ENCODE peak calls at places on chromosomes 6 and 20, in four cellular contexts. One of them, this sample, is unnamed.

GRCh38 chr6:95230071-95230740 is 347.1 kb upstream of the MANEA start:
- DNase-seq in foreskin fibroblast: no peak
- DNase-seq in CD8-positive, alpha-beta memory T cell: no peak
- DNase-seq in fibroblast of lung: peak
- DNase-seq in this sample: no peak

GRCh38 chr20:38165089-38165965 is at the start of gene TGM2:
- DNase-seq in fibroblast of lung: peak
- DNase-seq in CD8-positive, alpha-beta memory T cell: peak
- DNase-seq in foreskin fibroblast: peak
- DNase-seq in this sample: peak

GRCh38 chr20:58598271-58599015 is 52.6 kb upstream of the STX16 start:
- DNase-seq in CD8-positive, alpha-beta memory T cell: no peak
- DNase-seq in foreskin fibroblast: peak
- DNase-seq in fibroblast of lung: peak
- DNase-seq in this sample: no peak

GRCh38 chr6:18835976-18836375 is 448.8 kb downstream of the RNF144B start:
- DNase-seq in CD8-positive, alpha-beta memory T cell: no peak
- DNase-seq in foreskin fibroblast: no peak
- DNase-seq in fibroblast of lung: no peak
- DNase-seq in this sample: no peak

GRCh38 chr6:126312013-126312665 is 27.8 kb upstream of the CENPW start:
- DNase-seq in foreskin fibroblast: peak
- DNase-seq in fibroblast of lung: no peak
- DNase-seq in CD8-positive, alpha-beta memory T cell: no peak
- DNase-seq in this sample: no peak

GRCh38 chr6:138088307-138088744 is 18.9 kb downstream of the PERP start:
- DNase-seq in fibroblast of lung: peak
- DNase-seq in CD8-positive, alpha-beta memory T cell: no peak
- DNase-seq in foreskin fibroblast: peak
- DNase-seq in this sample: peak

GRCh38 chr20:56442381-56443365 is 25.8 kb upstream of the RTF2 start:
- DNase-seq in CD8-positive, alpha-beta memory T cell: peak
- DNase-seq in fibroblast of lung: no peak
- DNase-seq in foreskin fibroblast: no peak
- DNase-seq in this sample: no peak

GRCh38 chr6:6717953-6718352 is 129.4 kb downstream of the LY86 start:
- DNase-seq in fibroblast of lung: peak
- DNase-seq in CD8-positive, alpha-beta memory T cell: no peak
- DNase-seq in foreskin fibroblast: no peak
- DNase-seq in this sample: no peak

GRCh38 chr6:112253842-112254816 is at the start of gene LAMA4:
- DNase-seq in foreskin fibroblast: peak
- DNase-seq in fibroblast of lung: peak
- DNase-seq in CD8-positive, alpha-beta memory T cell: no peak
- DNase-seq in this sample: peak

GRCh38 chr6:112579601-112580000 is 232.5 kb downstream of the RFPL4B start:
- DNase-seq in fibroblast of lung: peak
- DNase-seq in foreskin fibroblast: peak
- DNase-seq in CD8-positive, alpha-beta memory T cell: no peak
- DNase-seq in this sample: no peak

GRCh38 chr6:32885698-32886286 is 31.8 kb downstream of the PSMB9 start:
- DNase-seq in fibroblast of lung: peak
- DNase-seq in CD8-positive, alpha-beta memory T cell: peak
- DNase-seq in foreskin fibroblast: peak
- DNase-seq in this sample: no peak

GRCh38 chr20:47181056-47181862 is 175.2 kb downstream of the ZMYND8 start:
- DNase-seq in CD8-positive, alpha-beta memory T cell: no peak
- DNase-seq in foreskin fibroblast: peak
- DNase-seq in fibroblast of lung: peak
- DNase-seq in this sample: peak

GRCh38 chr6:144219056-144219685 is 66.0 kb upstream of the UTRN start:
- DNase-seq in CD8-positive, alpha-beta memory T cell: peak
- DNase-seq in fibroblast of lung: peak
- DNase-seq in foreskin fibroblast: peak
- DNase-seq in this sample: no peak

GRCh38 chr6:111471958-111472357 is 11.1 kb downstream of the REV3L start:
- DNase-seq in CD8-positive, alpha-beta memory T cell: no peak
- DNase-seq in foreskin fibroblast: no peak
- DNase-seq in fibroblast of lung: no peak
- DNase-seq in this sample: no peak

GRCh38 chr6:148249160-148249559 is 93.5 kb upstream of the SASH1 start:
- DNase-seq in foreskin fibroblast: no peak
- DNase-seq in fibroblast of lung: no peak
- DNase-seq in CD8-positive, alpha-beta memory T cell: no peak
- DNase-seq in this sample: no peak

GRCh38 chr6:24536466-24536865 is 41.7 kb downstream of the ALDH5A1 start:
- DNase-seq in CD8-positive, alpha-beta memory T cell: no peak
- DNase-seq in fibroblast of lung: no peak
- DNase-seq in foreskin fibroblast: no peak
- DNase-seq in this sample: no peak

GRCh38 chr20:7155282-7155681 is 387.8 kb downstream of the BMP2 start:
- DNase-seq in CD8-positive, alpha-beta memory T cell: no peak
- DNase-seq in foreskin fibroblast: no peak
- DNase-seq in fibroblast of lung: no peak
- DNase-seq in this sample: no peak

GRCh38 chr6:156618600-156619205 is 158.5 kb upstream of the ARID1B start:
- DNase-seq in foreskin fibroblast: no peak
- DNase-seq in CD8-positive, alpha-beta memory T cell: no peak
- DNase-seq in fibroblast of lung: peak
- DNase-seq in this sample: no peak

GRCh38 chr6:41591859-41592502 is 45.8 kb downstream of the FOXP4 start:
- DNase-seq in foreskin fibroblast: peak
- DNase-seq in CD8-positive, alpha-beta memory T cell: peak
- DNase-seq in fibroblast of lung: peak
- DNase-seq in this sample: peak

GRCh38 chr20:38216736-38217595 is 43.6 kb downstream of the KIAA1755 start:
- DNase-seq in fibroblast of lung: no peak
- DNase-seq in foreskin fibroblast: no peak
- DNase-seq in CD8-positive, alpha-beta memory T cell: no peak
- DNase-seq in this sample: no peak

GRCh38 chr6:42555477-42556457 is 8.1 kb upstream of the UBR2 start:
- DNase-seq in fibroblast of lung: no peak
- DNase-seq in CD8-positive, alpha-beta memory T cell: peak
- DNase-seq in foreskin fibroblast: peak
- DNase-seq in this sample: no peak

GRCh38 chr20:40963505-40963845 is 65.1 kb upstream of the TOP1 start:
- DNase-seq in foreskin fibroblast: no peak
- DNase-seq in CD8-positive, alpha-beta memory T cell: no peak
- DNase-seq in fibroblast of lung: no peak
- DNase-seq in this sample: no peak

GRCh38 chr6:2877057-2877882 is 25.8 kb downstream of the SERPINB9 start:
- DNase-seq in foreskin fibroblast: peak
- DNase-seq in CD8-positive, alpha-beta memory T cell: no peak
- DNase-seq in fibroblast of lung: peak
- DNase-seq in this sample: peak
- H3K4me3 ChIP-seq in foreskin fibroblast: no peak
- H3K4me3 ChIP-seq in CD8-positive, alpha-beta memory T cell: peak
- H3K4me3 ChIP-seq in fibroblast of lung: no peak
- H3K4me3 ChIP-seq in this sample: peak

GRCh38 chr6:14743465-14744211 is 502.2 kb upstream of the JARID2 start:
- DNase-seq in CD8-positive, alpha-beta memory T cell: no peak
- DNase-seq in foreskin fibroblast: peak
- DNase-seq in fibroblast of lung: peak
- DNase-seq in this sample: peak

GRCh38 chr6:14742680-14743079 is 503.2 kb upstream of the JARID2 start:
- DNase-seq in CD8-positive, alpha-beta memory T cell: no peak
- DNase-seq in fibroblast of lung: no peak
- DNase-seq in foreskin fibroblast: no peak
- DNase-seq in this sample: no peak

GRCh38 chr6:14744212-14744556 is 501.7 kb upstream of the JARID2 start:
- DNase-seq in fibroblast of lung: no peak
- DNase-seq in CD8-positive, alpha-beta memory T cell: no peak
- DNase-seq in foreskin fibroblast: no peak
- DNase-seq in this sample: no peak

GRCh38 chr6:14742171-14742570 is 503.7 kb upstream of the JARID2 start:
- DNase-seq in fibroblast of lung: no peak
- DNase-seq in foreskin fibroblast: no peak
- DNase-seq in CD8-positive, alpha-beta memory T cell: no peak
- DNase-seq in this sample: no peak

GRCh38 chr6:14743126-14743464 is 502.8 kb upstream of the JARID2 start:
- DNase-seq in CD8-positive, alpha-beta memory T cell: no peak
- DNase-seq in foreskin fibroblast: no peak
- DNase-seq in fibroblast of lung: no peak
- DNase-seq in this sample: no peak
- H3K4me3 ChIP-seq in CD8-positive, alpha-beta memory T cell: no peak
- H3K4me3 ChIP-seq in foreskin fibroblast: no peak
- H3K4me3 ChIP-seq in fibroblast of lung: no peak
- H3K4me3 ChIP-seq in this sample: no peak

GRCh38 chr6:160347259-160348208 is 644 bp upstream of the SLC22A3 start:
- DNase-seq in fibroblast of lung: no peak
- DNase-seq in foreskin fibroblast: no peak
- DNase-seq in CD8-positive, alpha-beta memory T cell: no peak
- DNase-seq in this sample: no peak
- H3K4me3 ChIP-seq in fibroblast of lung: no peak
- H3K4me3 ChIP-seq in foreskin fibroblast: no peak
- H3K4me3 ChIP-seq in CD8-positive, alpha-beta memory T cell: no peak
- H3K4me3 ChIP-seq in this sample: no peak

GRCh38 chr6:134080171-134080795 is 27.9 kb upstream of the SLC2A12 start:
- DNase-seq in CD8-positive, alpha-beta memory T cell: no peak
- DNase-seq in fibroblast of lung: no peak
- DNase-seq in foreskin fibroblast: no peak
- DNase-seq in this sample: peak
- H3K4me3 ChIP-seq in CD8-positive, alpha-beta memory T cell: no peak
- H3K4me3 ChIP-seq in fibroblast of lung: no peak
- H3K4me3 ChIP-seq in foreskin fibroblast: no peak
- H3K4me3 ChIP-seq in this sample: no peak

DNA sequence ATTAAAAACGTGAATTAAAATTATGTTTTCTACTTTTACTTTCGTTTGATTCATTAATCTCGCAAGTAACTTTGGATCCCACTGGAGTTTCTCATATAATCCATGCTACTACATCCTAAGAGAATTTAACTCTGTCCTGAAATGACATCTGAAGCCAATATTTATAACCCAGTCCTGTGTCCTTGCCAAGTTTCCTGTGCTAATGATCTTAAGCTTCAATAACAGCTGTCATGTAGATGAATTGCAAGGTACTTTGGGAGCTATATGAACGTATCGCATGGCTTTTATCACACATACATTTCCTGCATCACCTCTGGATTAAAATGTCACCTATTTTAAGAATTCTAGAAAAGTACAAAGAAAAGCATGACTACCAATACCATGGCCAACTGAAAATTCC is 833.8 kb upstream of the CITED2 start:
- DNase-seq in CD8-positive, alpha-beta memory T cell: no peak
- DNase-seq in fibroblast of lung: no peak
- DNase-seq in foreskin fibroblast: no peak
- DNase-seq in this sample: no peak
- H3K4me3 ChIP-seq in CD8-positive, alpha-beta memory T cell: no peak
- H3K4me3 ChIP-seq in fibroblast of lung: no peak
- H3K4me3 ChIP-seq in foreskin fibroblast: no peak
- H3K4me3 ChIP-seq in this sample: no peak

GRCh38 chr6:66128676-66129075 is 421.6 kb upstream of the EYS start:
- DNase-seq in fibroblast of lung: no peak
- DNase-seq in CD8-positive, alpha-beta memory T cell: no peak
- DNase-seq in foreskin fibroblast: no peak
- DNase-seq in this sample: no peak
- H3K4me3 ChIP-seq in fibroblast of lung: no peak
- H3K4me3 ChIP-seq in CD8-positive, alpha-beta memory T cell: no peak
- H3K4me3 ChIP-seq in foreskin fibroblast: no peak
- H3K4me3 ChIP-seq in this sample: no peak

GRCh38 chr6:1622851-1623768 is 13.4 kb downstream of the FOXC1 start:
- DNase-seq in fibroblast of lung: no peak
- DNase-seq in CD8-positive, alpha-beta memory T cell: no peak
- DNase-seq in foreskin fibroblast: no peak
- DNase-seq in this sample: no peak
- H3K4me3 ChIP-seq in fibroblast of lung: no peak
- H3K4me3 ChIP-seq in CD8-positive, alpha-beta memory T cell: no peak
- H3K4me3 ChIP-seq in foreskin fibroblast: no peak
- H3K4me3 ChIP-seq in this sample: no peak

DNA sequence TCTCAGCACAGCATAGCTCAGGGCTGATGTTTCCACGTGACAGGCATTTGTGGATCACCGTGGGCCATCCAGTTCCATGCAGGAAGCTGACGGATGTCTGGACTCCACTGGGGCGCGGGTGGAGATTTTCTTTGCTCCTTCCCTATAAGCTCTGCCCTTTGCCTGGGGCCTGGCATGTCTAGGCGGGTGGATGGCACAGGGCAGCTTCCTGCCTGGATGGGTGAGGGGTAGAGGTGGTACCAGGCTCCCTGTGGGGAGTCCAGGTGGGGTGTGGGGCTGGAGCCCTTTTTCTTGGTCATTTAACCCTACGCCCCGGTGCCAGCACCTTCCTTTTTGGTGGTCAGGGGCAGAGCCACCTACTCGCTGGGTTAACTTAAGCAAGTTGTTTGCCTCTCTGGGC is 10.4 kb downstream of the FAM110A start:
- DNase-seq in CD8-positive, alpha-beta memory T cell: no peak
- DNase-seq in fibroblast of lung: no peak
- DNase-seq in foreskin fibroblast: no peak
- DNase-seq in this sample: no peak
- H3K4me3 ChIP-seq in CD8-positive, alpha-beta memory T cell: peak
- H3K4me3 ChIP-seq in fibroblast of lung: no peak
- H3K4me3 ChIP-seq in foreskin fibroblast: peak
- H3K4me3 ChIP-seq in this sample: no peak

DNA sequence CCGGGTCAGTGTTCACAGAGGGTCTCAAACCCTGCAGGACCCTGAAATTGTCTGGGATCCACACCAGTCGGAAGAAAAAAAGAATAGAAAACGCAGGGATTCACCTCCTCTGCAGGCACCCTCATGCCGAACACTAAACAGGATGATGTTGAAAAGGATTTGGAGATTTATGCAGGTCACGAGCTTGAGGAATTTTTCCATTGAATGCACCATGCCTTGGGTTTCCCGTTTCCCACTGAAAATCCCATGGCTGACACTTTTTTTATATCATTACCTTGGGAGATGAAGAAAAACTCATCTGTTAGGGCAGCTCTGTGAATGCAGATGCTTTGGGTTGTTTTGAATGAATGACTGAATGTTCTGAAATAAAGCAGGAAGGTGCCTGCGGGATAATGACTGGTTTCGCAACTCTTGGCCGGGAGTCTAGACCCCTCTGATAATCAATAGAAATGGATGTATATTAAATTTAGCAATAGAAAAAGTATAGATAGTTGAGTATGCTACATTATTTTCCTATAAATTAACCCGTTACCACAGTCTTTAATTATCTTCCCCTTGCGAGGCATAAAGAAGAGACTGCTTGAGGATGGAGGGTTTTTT is 147.5 kb upstream of the AFDN start:
- DNase-seq in foreskin fibroblast: no peak
- DNase-seq in CD8-positive, alpha-beta memory T cell: no peak
- DNase-seq in fibroblast of lung: no peak
- DNase-seq in this sample: no peak
- H3K4me3 ChIP-seq in foreskin fibroblast: no peak
- H3K4me3 ChIP-seq in CD8-positive, alpha-beta memory T cell: no peak
- H3K4me3 ChIP-seq in fibroblast of lung: no peak
- H3K4me3 ChIP-seq in this sample: no peak